ENCODE peak calls at places on chromosomes 16 and 17, in seven cellular contexts. F, B, U, N, R, S and X are unnamed samples.

GRCh38 chr16:68798398-68798797 is 44.9 kb upstream of the TANGO6 start:
- DNase-seq in F (no peak), B (no peak), U (no peak), N (no peak), R (no peak), S (no peak), X (no peak)

GRCh38 chr16:89300311-89300975 is 82.9 kb downstream of the ZNF778 start:
- DNase-seq in F (no peak), B (no peak), U (no peak), N (no peak), R (peak), S (peak), X (no peak)

GRCh38 chr17:18261146-18261515 is 669 bp downstream of the MIEF2 start:
- DNase-seq in F (no peak), B (peak), U (peak), N (peak), R (peak), S (peak), X (peak)

GRCh38 chr17:14323522-14323981 is 22.7 kb downstream of the HS3ST3B1 start:
- DNase-seq in F (no peak), B (no peak), U (no peak), N (no peak), R (no peak), S (no peak), X (no peak)

GRCh38 chr16:82056550-82056896 is 21.5 kb downstream of the HSD17B2 start:
- DNase-seq in F (no peak), B (no peak), U (no peak), N (no peak), R (no peak), S (no peak), X (no peak)

GRCh38 chr17:16407911-16408588 is 7.3 kb upstream of the TRPV2 start:
- DNase-seq in F (no peak), B (no peak), U (peak), N (peak), R (peak), S (peak), X (peak)

GRCh38 chr17:41338961-41339485 is 11.6 kb downstream of the KRT33A start:
- DNase-seq in F (no peak), B (no peak), U (no peak), N (no peak), R (no peak), S (peak), X (no peak)

GRCh38 chr17:17462048-17462824 is 14.6 kb upstream of the MED9 start:
- DNase-seq in F (no peak), B (no peak), U (peak), N (no peak), R (no peak), S (peak), X (no peak)

GRCh38 chr17:77279448-77280303 is 138.9 kb downstream of the SEC14L1 start:
- DNase-seq in F (no peak), B (no peak), U (peak), N (no peak), R (no peak), S (peak), X (no peak)

GRCh38 chr16:8863594-8864424 is 5.0 kb downstream of the CARHSP1 start:
- DNase-seq in F (no peak), B (no peak), U (peak), N (no peak), R (peak), S (no peak), X (no peak)

GRCh38 chr17:27502526-27503324 is 46.5 kb downstream of the KSR1 start:
- DNase-seq in F (no peak), B (no peak), U (no peak), N (no peak), R (peak), S (peak), X (peak)

GRCh38 chr16:74455213-74455612 is 33.9 kb upstream of the CLEC18B start:
- DNase-seq in F (no peak), B (no peak), U (no peak), N (no peak), R (no peak), S (peak), X (no peak)

GRCh38 chr17:44376779-44377178 is 12.7 kb downstream of the ITGA2B start:
- DNase-seq in F (no peak), B (no peak), U (no peak), N (no peak), R (no peak), S (no peak), X (no peak)

GRCh38 chr17:79188048-79188447 is 113.4 kb downstream of the ENGASE start:
- DNase-seq in F (no peak), B (peak), U (no peak), N (no peak), R (peak), S (no peak), X (no peak)

GRCh38 chr16:68332411-68333121 is 21.7 kb downstream of the PRMT7 start:
- DNase-seq in F (no peak), B (no peak), U (peak), N (no peak), R (no peak), S (peak), X (no peak)

GRCh38 chr17:78609198-78609597 is 32.0 kb upstream of the DNAH17 start:
- DNase-seq in F (no peak), B (no peak), U (no peak), N (no peak), R (no peak), S (no peak), X (no peak)

GRCh38 chr17:48488548-48489106 is 42.2 kb downstream of the HOXB1 start:
- DNase-seq in F (no peak), B (no peak), U (no peak), N (no peak), R (no peak), S (no peak), X (no peak)

GRCh38 chr17:9274119-9274445 is 252.8 kb downstream of the NTN1 start:
- DNase-seq in F (no peak), B (no peak), U (no peak), N (no peak), R (no peak), S (no peak), X (no peak)

GRCh38 chr17:41510251-41511065 is 5.0 kb upstream of the KRT13 start:
- DNase-seq in F (no peak), B (no peak), U (no peak), N (no peak), R (no peak), S (no peak), X (no peak)

GRCh38 chr17:4711671-4712111 is 1.3 kb downstream of the ARRB2 start:
- DNase-seq in F (no peak), B (no peak), U (peak), N (no peak), R (peak), S (no peak), X (no peak)

GRCh38 chr17:78844301-78845005 is 3.8 kb upstream of the USP36 start:
- DNase-seq in F (no peak), B (no peak), U (no peak), N (no peak), R (no peak), S (peak), X (no peak)

GRCh38 chr16:74752756-74753155 is 21.9 kb downstream of the FA2H start:
- DNase-seq in F (no peak), B (no peak), U (no peak), N (no peak), R (no peak), S (no peak), X (no peak)

GRCh38 chr17:50558955-50559614 is 1.4 kb upstream of the CACNA1G start:
- DNase-seq in F (no peak), B (no peak), U (no peak), N (peak), R (peak), S (no peak), X (peak)

GRCh38 chr17:69654981-69655581 is 240.6 kb downstream of the MAP2K6 start:
- DNase-seq in F (no peak), B (no peak), U (no peak), N (no peak), R (no peak), S (peak), X (no peak)

GRCh38 chr17:77257596-77258458 is 117.1 kb downstream of the SEC14L1 start:
- DNase-seq in F (no peak), B (no peak), U (no peak), N (no peak), R (no peak), S (no peak), X (no peak)

GRCh38 chr17:71632328-71632727 is 488.5 kb upstream of the SOX9 start:
- DNase-seq in F (no peak), B (no peak), U (no peak), N (no peak), R (no peak), S (peak), X (no peak)

GRCh38 chr16:50988441-50988840 is 162.6 kb downstream of the SALL1 start:
- DNase-seq in F (no peak), B (no peak), U (no peak), N (no peak), R (no peak), S (no peak), X (no peak)

GRCh38 chr16:27980919-27981670 is 82.4 kb downstream of the GSG1L start:
- DNase-seq in F (no peak), B (no peak), U (no peak), N (no peak), R (no peak), S (no peak), X (no peak)

GRCh38 chr17:8210761-8211458 is 535 bp upstream of the AURKB start:
- DNase-seq in F (no peak), B (no peak), U (no peak), N (no peak), R (no peak), S (no peak), X (no peak)

GRCh38 chr17:10844667-10845387 is 6.9 kb upstream of the PIRT start:
- DNase-seq in F (no peak), B (peak), U (peak), N (peak), R (peak), S (peak), X (peak)

GRCh38 chr17:13462161-13462560 is 139.6 kb downstream of the HS3ST3A1 start:
- DNase-seq in F (no peak), B (no peak), U (no peak), N (no peak), R (no peak), S (peak), X (no peak)

GRCh38 chr17:10396529-10397163 is 23.8 kb upstream of the MYH13 start:
- DNase-seq in F (no peak), B (no peak), U (no peak), N (no peak), R (no peak), S (no peak), X (no peak)

GRCh38 chr17:76272541-76273434 is 7.6 kb downstream of the UBALD2 start:
- DNase-seq in F (no peak), B (no peak), U (no peak), N (no peak), R (no peak), S (no peak), X (no peak)

GRCh38 chr17:68509151-68510057 is 2.8 kb upstream of the PRKAR1A start:
- DNase-seq in F (no peak), B (no peak), U (peak), N (no peak), R (peak), S (no peak), X (peak)

GRCh38 chr17:35807371-35808144 is 1.7 kb upstream of the TAF15 start:
- DNase-seq in F (no peak), B (no peak), U (no peak), N (no peak), R (no peak), S (peak), X (no peak)

GRCh38 chr16:86578499-86579267 is at the start of gene FOXL1:
- DNase-seq in F (no peak), B (no peak), U (no peak), N (no peak), R (no peak), S (peak), X (no peak)

GRCh38 chr16:11719171-11719570 is 23.5 kb downstream of the TXNDC11 start:
- DNase-seq in F (no peak), B (no peak), U (no peak), N (no peak), R (no peak), S (no peak), X (no peak)

GRCh38 chr17:58254803-58255202 is 16.4 kb downstream of the LPO start:
- DNase-seq in F (no peak), B (no peak), U (no peak), N (no peak), R (no peak), S (no peak), X (no peak)

GRCh38 chr17:8803531-8804416 is 4.6 kb upstream of the MFSD6L start:
- DNase-seq in F (no peak), B (no peak), U (no peak), N (no peak), R (no peak), S (no peak), X (no peak)

DNA sequence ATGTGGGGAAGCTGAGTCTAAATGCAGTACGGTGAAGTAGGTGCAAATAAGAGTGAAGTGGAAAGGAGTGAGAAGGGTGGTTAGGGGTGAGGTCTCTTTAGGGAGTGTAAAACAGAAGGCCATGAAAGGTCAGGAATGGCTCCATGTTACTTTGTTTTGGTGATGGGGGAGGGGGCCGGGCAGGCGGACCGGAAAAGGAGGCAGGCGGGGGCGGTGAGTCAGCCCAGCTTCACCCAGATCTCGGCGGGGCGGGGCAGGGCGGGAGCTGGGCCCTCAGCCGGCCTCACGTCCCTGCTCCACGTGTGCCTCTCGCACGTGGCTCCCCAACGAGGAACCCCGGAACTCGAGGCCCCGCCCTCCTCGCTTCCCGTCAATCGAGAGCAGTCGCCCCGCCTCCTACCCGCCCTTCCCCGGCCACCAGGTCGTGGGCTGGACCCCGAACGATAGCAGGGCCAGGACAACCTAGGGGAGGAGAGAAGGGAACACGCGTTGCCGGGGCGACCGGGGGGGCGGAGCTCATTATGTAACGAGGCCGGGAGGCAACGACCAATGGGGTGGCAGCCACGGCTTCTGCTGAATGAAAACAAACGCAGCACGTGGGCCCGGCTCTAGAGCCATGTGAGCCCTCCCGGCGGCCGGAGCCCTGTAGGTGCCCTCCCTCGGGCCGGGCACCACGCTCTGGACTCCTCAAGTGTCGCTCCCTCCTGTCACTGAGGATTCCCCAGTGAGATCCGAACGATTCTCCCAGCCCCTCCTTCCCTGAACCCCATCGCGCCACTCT is 1.4 kb downstream of the NR1D1 start:
- DNase-seq in F (peak), B (peak), U (peak), N (peak), R (peak), S (peak), X (peak)
- TF ChIP-seq POLR2A in F (peak), B (no peak), U (peak), N (peak), R (peak), S (peak), X (peak)

DNA sequence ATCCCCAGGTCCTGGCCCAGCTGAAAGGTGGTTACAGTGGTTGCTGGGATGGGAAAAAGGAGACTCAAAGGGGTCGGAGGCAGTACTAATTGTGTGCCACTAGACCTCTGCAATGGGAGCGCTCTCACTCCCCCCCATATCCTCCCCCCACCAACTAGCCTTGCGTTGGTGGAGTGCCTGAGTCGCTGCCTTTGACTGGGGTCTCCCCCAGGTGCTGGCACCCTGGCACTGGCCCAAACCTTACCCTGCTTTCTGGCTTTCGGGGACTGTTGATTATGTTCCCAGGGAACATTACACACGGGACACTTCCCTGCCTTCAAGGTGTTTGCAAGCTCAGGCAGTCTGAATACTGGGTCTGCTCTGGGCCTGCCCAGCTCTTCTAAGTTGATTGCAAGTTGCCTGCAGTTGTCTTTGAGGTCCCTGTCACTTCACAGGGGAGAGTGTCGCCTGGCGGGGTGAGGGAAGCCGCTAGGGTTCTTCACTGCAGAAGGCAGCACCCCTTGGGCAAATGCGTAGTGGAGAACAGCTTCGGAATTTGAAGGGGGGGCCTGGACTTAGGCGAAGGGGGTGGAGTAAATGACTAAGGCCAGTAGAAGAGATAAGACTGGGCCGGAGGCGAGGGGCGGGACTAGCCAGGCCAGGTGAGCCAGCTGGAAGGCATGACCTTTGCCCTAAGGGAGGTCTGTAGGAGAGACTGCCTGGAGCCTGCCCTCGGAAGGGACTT is 98.0 kb downstream of the RAB11FIP4 start:
- DNase-seq in F (no peak), B (no peak), U (peak), N (no peak), R (no peak), S (no peak), X (no peak)
- H3K4me3 ChIP-seq in F (peak), B (no peak), U (peak), N (no peak), R (no peak), S (no peak), X (no peak)

GRCh38 chr16:57993452-57993851 is 7.0 kb downstream of the ZNF319 start:
- DNase-seq in F (no peak), B (no peak), U (no peak), N (no peak), R (no peak), S (no peak), X (no peak)
- H3K27ac ChIP-seq in F (peak), B (no peak), U (no peak), N (no peak), R (no peak), S (no peak), X (no peak)

GRCh38 chr16:4183258-4184037 is 58.4 kb downstream of the SRL start:
- DNase-seq in F (no peak), B (peak), U (peak), N (peak), R (peak), S (peak), X (peak)
- TF ChIP-seq POLR2A in F (peak), B (peak), U (peak), N (peak), R (peak), S (peak), X (peak)